ENCODE peak calls at places on chromosomes 2 and 18, in five cellular contexts. F is CD8-positive, alpha-beta T cell; N is stomach; E is IMR-90; Q is iPS DF 6.9. V is an unnamed sample.
A peak's percentile ranks its signal among the peaks of the same experiment; 100 is the strongest.

GRCh38 chr18:30971338-30971956 is 71.1 kb downstream of the DSC3 start:
- DNase-seq in E (peak; percentile 11), Q (no peak), N (no peak), F (no peak), V (no peak)

GRCh38 chr18:13527256-13527655 is 199.1 kb downstream of the FAM210A start:
- DNase-seq in N (no peak), E (no peak), F (no peak), Q (no peak), V (no peak)

GRCh38 chr18:5543036-5543671 is 643 bp downstream of the EPB41L3 start:
- DNase-seq in N (no peak), E (no peak), F (no peak), Q (no peak), V (peak; percentile 66)

GRCh38 chr2:191917430-191917881 is 70.6 kb upstream of the CAVIN2 start:
- DNase-seq in N (no peak), Q (no peak), F (no peak), E (peak; percentile 31), V (no peak)

GRCh38 chr2:242060212-242060835 is 190.8 kb downstream of the RTP5 start:
- DNase-seq in Q (no peak), N (no peak), F (no peak), E (peak; percentile 71), V (no peak)

GRCh38 chr2:111626037-111626861 is 257.7 kb downstream of the ANAPC1 start:
- DNase-seq in N (no peak), F (no peak), E (peak; percentile 16), Q (no peak), V (no peak)

GRCh38 chr2:176493221-176493825 is 224.1 kb downstream of the MTX2 start:
- DNase-seq in E (no peak), N (no peak), F (no peak), Q (no peak), V (no peak)

GRCh38 chr2:119126650-119127049 is 31.9 kb downstream of the C1QL2 start:
- DNase-seq in Q (peak; percentile 80), F (no peak), E (no peak), N (no peak), V (peak; percentile 78)

GRCh38 chr2:229501051-229501794 is 213.1 kb downstream of the DNER start:
- DNase-seq in E (no peak), F (no peak), Q (no peak), N (no peak), V (no peak)

GRCh38 chr18:28541941-28542340 is 365.0 kb upstream of the CDH2 start:
- DNase-seq in Q (no peak), F (no peak), E (no peak), N (no peak), V (no peak)

GRCh38 chr2:134411279-134411827 is 157.5 kb downstream of the MGAT5 start:
- DNase-seq in N (no peak), Q (no peak), F (no peak), E (no peak), V (no peak)

GRCh38 chr2:223538920-223539440 is 63.2 kb downstream of the SCG2 start:
- DNase-seq in F (no peak), E (no peak), Q (no peak), N (no peak), V (no peak)

DNA sequence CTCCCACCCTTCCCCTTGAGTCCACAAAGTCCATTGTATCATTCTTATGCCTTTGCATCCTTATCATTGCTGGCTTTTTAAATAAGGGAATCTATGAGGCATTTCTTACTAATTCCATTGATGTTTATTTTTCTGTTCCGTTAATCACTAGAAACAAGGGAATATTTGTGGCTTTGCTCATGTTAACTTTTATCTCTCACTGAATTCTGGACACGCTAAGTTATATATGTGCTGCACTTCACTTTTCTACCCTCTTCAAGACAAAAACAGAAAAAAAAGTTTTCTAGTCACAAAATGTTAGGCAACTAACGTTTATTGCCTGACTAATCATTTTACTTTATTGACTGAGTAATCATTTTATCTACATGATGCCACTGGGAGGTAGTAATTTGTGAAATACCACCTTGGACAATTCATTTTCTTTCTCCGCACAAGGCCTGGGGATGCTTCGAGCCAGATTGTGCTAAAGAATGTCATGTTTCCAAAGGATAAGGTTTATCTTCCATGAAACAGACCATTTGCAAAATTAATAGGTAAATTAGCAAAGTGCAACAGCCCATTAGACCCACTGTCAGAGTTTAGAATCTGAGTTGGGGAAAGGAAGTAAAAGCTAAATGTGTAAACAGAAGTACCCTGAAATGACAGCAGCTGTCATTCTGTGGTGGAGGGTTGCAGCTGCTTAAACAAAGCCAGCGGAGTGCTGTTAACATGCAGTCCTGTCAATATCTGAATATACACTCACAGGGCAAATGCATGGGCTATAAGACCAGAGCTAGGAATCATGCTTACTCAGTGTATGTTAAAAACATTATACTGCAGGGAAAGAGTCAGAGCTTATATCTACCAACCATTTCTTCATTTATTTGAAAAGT is 658.7 kb downstream of the CNTNAP5 start:
- DNase-seq in F (no peak), E (peak; percentile 85), Q (no peak), N (no peak), V (no peak)
- H3K36me3 ChIP-seq in F (no peaks in the 10 kb centered on the region), E (no peaks in the 10 kb centered on the region), Q (no peaks in the 10 kb centered on the region), N (no peaks in the 10 kb centered on the region), V (no peaks in the 10 kb centered on the region)

GRCh38 chr2:9247786-9248185 is 41.2 kb downstream of the ASAP2 start:
- DNase-seq in F (no peak), E (no peak), N (peak; percentile 52), Q (no peak), V (no peak)

GRCh38 chr2:9250498-9251153 is 44.0 kb downstream of the ASAP2 start:
- DNase-seq in F (no peak), N (peak; percentile 45), E (no peak), Q (no peak), V (no peak)

GRCh38 chr2:9250091-9250490 is 43.5 kb downstream of the ASAP2 start:
- DNase-seq in F (no peak), E (no peak), Q (no peak), N (no peak), V (no peak)

GRCh38 chr2:9248363-9248762 is 41.8 kb downstream of the ASAP2 start:
- DNase-seq in F (no peak), Q (no peak), E (no peak), N (no peak), V (no peak)

DNA sequence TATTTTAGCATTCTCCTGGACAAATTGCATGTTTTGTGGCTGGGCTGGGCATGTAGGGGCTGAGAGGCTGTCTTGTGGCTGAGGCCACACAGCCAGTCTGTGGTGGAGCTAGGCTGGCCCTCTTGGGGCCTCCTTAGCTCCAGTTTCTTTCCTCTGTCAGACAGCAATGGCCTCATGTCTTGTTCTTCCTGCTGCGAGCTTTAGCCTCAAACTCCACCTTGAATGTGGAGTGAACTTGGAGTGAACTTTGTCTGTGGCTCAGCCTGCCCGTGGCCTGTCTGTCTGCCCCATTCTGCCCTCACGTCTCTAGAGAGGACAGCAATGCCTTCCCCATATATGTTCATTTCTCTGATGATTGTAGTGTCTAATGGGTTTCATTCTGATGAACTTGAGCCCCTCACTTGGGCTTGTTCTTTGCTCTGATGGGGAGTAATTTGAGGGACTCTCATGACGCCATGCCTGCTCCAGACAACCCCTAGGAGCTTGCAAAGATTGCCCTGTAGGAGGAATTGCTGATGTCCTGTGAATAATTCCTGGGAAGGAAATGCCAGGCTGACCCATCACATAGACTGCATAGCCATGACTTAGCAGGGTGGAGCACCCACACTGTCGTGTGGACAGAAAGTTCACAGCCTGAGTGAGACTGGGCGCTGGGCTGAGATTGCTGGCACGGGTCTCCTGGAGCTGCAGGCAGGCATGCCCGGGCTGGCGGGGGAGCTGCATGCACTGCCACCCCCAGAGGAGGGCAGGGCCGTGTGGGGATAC is 42.6 kb downstream of the ASAP2 start:
- DNase-seq in E (peak; percentile 55), Q (no peak), F (no peak), N (peak; percentile 60), V (no peak)
- H3K4me1 ChIP-seq in E (peaks cover 44% of the 10 kb centered on the region), Q (peaks cover 3% of the 10 kb centered on the region), F (no peaks in the 10 kb centered on the region), N (peaks cover 74% of the 10 kb centered on the region), V (peaks cover 43% of the 10 kb centered on the region)

GRCh38 chr2:96530474-96531357 is 5.8 kb upstream of the ARID5A start:
- DNase-seq in F (no peak), N (no peak), E (no peak), Q (no peak), V (peak; percentile 48)

GRCh38 chr2:96531366-96531765 is 5.2 kb upstream of the ARID5A start:
- DNase-seq in N (no peak), Q (no peak), F (no peak), E (no peak), V (peak; percentile 53)

GRCh38 chr2:96533292-96534073 is 3.1 kb upstream of the ARID5A start:
- DNase-seq in N (peak; percentile 62), F (no peak), E (peak; percentile 34), Q (no peak), V (peak; percentile 83)

GRCh38 chr2:96532641-96533291 is 3.8 kb upstream of the ARID5A start:
- DNase-seq in N (no peak), E (no peak), F (no peak), Q (no peak), V (peak; percentile 53)

DNA sequence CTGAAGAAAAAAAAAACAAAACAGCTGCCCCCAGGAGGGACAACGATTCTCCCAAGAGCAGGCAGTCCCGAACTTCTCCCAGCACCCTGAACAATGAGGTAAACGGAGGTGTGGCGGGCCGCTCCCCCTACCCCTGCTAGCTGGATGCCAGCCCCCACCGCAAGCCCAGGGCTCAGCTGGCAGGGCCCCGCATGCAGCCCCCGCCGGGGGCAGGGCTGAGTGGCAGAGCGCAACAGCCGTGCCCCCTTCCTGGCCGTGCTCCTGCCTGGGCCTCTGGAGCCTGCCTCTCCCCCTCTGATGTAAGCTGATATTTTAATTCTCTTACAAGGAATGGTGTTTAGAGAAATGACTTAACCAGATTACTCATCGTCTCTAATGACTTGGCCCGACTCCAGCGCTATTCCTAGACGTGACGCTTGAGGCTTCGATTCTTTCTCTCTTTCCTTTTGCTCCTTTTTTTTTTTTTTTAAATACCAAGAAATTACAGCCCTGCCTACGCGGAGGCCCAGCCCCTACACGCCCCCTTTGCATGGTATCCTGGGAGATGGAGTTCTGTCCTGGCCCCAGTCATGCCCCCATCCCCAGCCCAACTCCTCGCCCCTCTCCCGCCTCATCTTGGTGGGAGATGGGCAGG is 4.6 kb upstream of the ARID5A start:
- DNase-seq in E (peak; percentile 99), N (peak; percentile 92), F (peak; percentile 57), Q (no peak), V (peak; percentile 89)
- H3K4me3 ChIP-seq in E (no peak overlapping the region), N (peak overlapping the region; percentile 19), F (peak overlapping the region; percentile 34), Q (peak overlapping the region; percentile 11), V (peak overlapping the region; percentile 36)

GRCh38 chr2:27378096-27378808 is 2.3 kb downstream of the ZNF513 start:
- DNase-seq in Q (no peak), N (no peak), F (no peak), E (no peak), V (peak; percentile 69)

GRCh38 chr2:27377618-27378095 is 2.9 kb downstream of the ZNF513 start:
- DNase-seq in Q (no peak), F (no peak), E (no peak), N (no peak), V (no peak)

GRCh38 chr2:27379840-27380625 is 501 bp downstream of the ZNF513 start:
- DNase-seq in N (peak; percentile 40), Q (no peak), E (peak; percentile 76), F (no peak), V (peak; percentile 89)

GRCh38 chr2:27379383-27379839 is 1.1 kb downstream of the ZNF513 start:
- DNase-seq in E (no peak), N (no peak), Q (no peak), F (no peak), V (no peak)

DNA sequence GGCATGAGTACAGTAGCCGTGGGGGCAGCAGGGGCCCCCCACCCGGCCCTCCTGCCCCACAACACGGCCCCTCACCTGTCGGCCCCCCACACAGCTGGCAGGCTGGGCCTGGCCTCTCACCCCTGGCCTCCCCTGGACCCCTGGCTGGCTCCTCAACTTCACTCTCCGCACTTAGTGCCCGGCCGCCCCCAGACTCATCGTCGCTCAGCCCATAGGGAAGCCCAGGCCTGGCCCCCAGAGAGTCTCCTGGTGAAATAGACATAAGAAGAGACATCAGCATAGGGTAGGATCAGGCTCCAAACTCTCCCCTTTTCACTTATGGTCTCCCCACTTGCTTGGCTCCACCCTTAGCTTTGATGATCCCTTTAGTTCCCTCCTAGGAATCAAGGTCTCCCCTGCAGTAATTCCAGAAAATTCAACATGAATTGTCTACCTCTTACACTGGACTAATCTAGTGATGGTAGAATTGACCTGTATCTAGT is 1.7 kb downstream of the ZNF513 start:
- DNase-seq in N (no peak), F (no peak), E (no peak), Q (no peak), V (no peak)
- H3K36me3 ChIP-seq in N (peaks cover 55% of the 10 kb centered on the region), F (peaks cover 37% of the 10 kb centered on the region), E (peaks cover 64% of the 10 kb centered on the region), Q (peaks cover 46% of the 10 kb centered on the region), V (peaks cover 58% of the 10 kb centered on the region)